ENCODE peak calls at places on chromosomes 4 and X, in four cellular contexts. One of them, this sample, is unnamed.
A peak's percentile ranks its signal among the peaks of the same experiment; 100 is the strongest.

GRCh38 chr4:111542056-111542455 is 603.2 kb upstream of the FAM241A start:
- DNase-seq in IMR-90: peak; percentile 13
- DNase-seq in lung: no peak
- DNase-seq in HL-60: no peak
- DNase-seq in this sample: no peak

GRCh38 chr4:156190606-156191005 is 236.9 kb upstream of the CTSO start:
- DNase-seq in HL-60: no peak
- DNase-seq in IMR-90: peak; percentile 89
- DNase-seq in lung: no peak
- DNase-seq in this sample: no peak

GRCh38 chrX:150765782-150766350 is 72.7 kb downstream of the MTMR1 start:
- DNase-seq in lung: no peak
- DNase-seq in HL-60: no peak
- DNase-seq in IMR-90: no peak
- DNase-seq in this sample: no peak

GRCh38 chrX:49103637-49104036 is 19.9 kb downstream of the GPKOW start:
- DNase-seq in lung: no peak
- DNase-seq in IMR-90: no peak
- DNase-seq in HL-60: no peak
- DNase-seq in this sample: no peak

GRCh38 chr4:94032754-94033153 is 174.9 kb upstream of the SMARCAD1 start:
- DNase-seq in HL-60: no peak
- DNase-seq in IMR-90: no peak
- DNase-seq in lung: no peak
- DNase-seq in this sample: no peak

GRCh38 chr4:113809313-113809712 is 47.8 kb upstream of the CAMK2D start:
- DNase-seq in IMR-90: no peak
- DNase-seq in HL-60: no peak
- DNase-seq in lung: peak; percentile 54
- DNase-seq in this sample: no peak

GRCh38 chr4:156892695-156893211 is 78.8 kb downstream of the PDGFC start:
- DNase-seq in lung: no peak
- DNase-seq in HL-60: no peak
- DNase-seq in IMR-90: no peak
- DNase-seq in this sample: no peak

GRCh38 chr4:118281611-118282442 is 71.0 kb downstream of the PRSS12 start:
- DNase-seq in IMR-90: peak; percentile 63
- DNase-seq in HL-60: peak; percentile 7
- DNase-seq in lung: no peak
- DNase-seq in this sample: no peak

GRCh38 chr4:88029556-88029955 is 22.1 kb downstream of the PKD2 start:
- DNase-seq in lung: no peak
- DNase-seq in HL-60: no peak
- DNase-seq in IMR-90: peak; percentile 33
- DNase-seq in this sample: no peak

GRCh38 chr4:78057135-78057599 is at the start of gene FRAS1:
- DNase-seq in IMR-90: no peak
- DNase-seq in lung: no peak
- DNase-seq in HL-60: no peak
- DNase-seq in this sample: peak; percentile 80

GRCh38 chr4:123651536-123652175 is 255.1 kb downstream of the SPRY1 start:
- DNase-seq in lung: no peak
- DNase-seq in IMR-90: no peak
- DNase-seq in HL-60: no peak
- DNase-seq in this sample: no peak

GRCh38 chrX:130851569-130851968 is 51.4 kb downstream of the ENOX2 start:
- DNase-seq in IMR-90: no peak
- DNase-seq in HL-60: no peak
- DNase-seq in lung: no peak
- DNase-seq in this sample: no peak

GRCh38 chr4:57312296-57312695 is 202.1 kb upstream of the IGFBP7 start:
- DNase-seq in HL-60: no peak
- DNase-seq in IMR-90: no peak
- DNase-seq in lung: no peak
- DNase-seq in this sample: no peak

GRCh38 chr4:143133966-143134365 is 50.8 kb upstream of the USP38 start:
- DNase-seq in IMR-90: no peak
- DNase-seq in HL-60: no peak
- DNase-seq in lung: no peak
- DNase-seq in this sample: no peak

GRCh38 chr4:119099227-119099910 is 36.3 kb upstream of the MYOZ2 start:
- DNase-seq in lung: no peak
- DNase-seq in HL-60: no peak
- DNase-seq in IMR-90: peak; percentile 62
- DNase-seq in this sample: no peak

GRCh38 chr4:48815483-48815882 is 15.4 kb upstream of the OCIAD1 start:
- DNase-seq in lung: no peak
- DNase-seq in HL-60: no peak
- DNase-seq in IMR-90: no peak
- DNase-seq in this sample: no peak

GRCh38 chrX:331145-331771 is 12.7 kb upstream of the GTPBP6 start:
- DNase-seq in HL-60: no peak
- DNase-seq in lung: no peak
- DNase-seq in IMR-90: peak; percentile 28
- DNase-seq in this sample: no peak

GRCh38 chr4:53651142-53651720 is 59.9 kb upstream of the LNX1 start:
- DNase-seq in HL-60: no peak
- DNase-seq in lung: no peak
- DNase-seq in IMR-90: peak; percentile 21
- DNase-seq in this sample: no peak

GRCh38 chr4:98448923-98449322 is 187.7 kb downstream of the RAP1GDS1 start:
- DNase-seq in IMR-90: no peak
- DNase-seq in lung: no peak
- DNase-seq in HL-60: no peak
- DNase-seq in this sample: no peak

GRCh38 chrX:25003066-25003849 is 12.5 kb downstream of the ARX start:
- DNase-seq in HL-60: no peak
- DNase-seq in lung: no peak
- DNase-seq in IMR-90: no peak
- DNase-seq in this sample: no peak

GRCh38 chrX:154443479-154443910 is 446 bp upstream of the FAM50A start:
- DNase-seq in lung: no peak
- DNase-seq in IMR-90: no peak
- DNase-seq in HL-60: no peak
- DNase-seq in this sample: no peak

GRCh38 chr4:11313157-11313943 is 115.3 kb downstream of the HS3ST1 start:
- DNase-seq in IMR-90: no peak
- DNase-seq in HL-60: no peak
- DNase-seq in lung: no peak
- DNase-seq in this sample: no peak

GRCh38 chrX:43813898-43814297 is 68.4 kb downstream of the MAOB start:
- DNase-seq in lung: no peak
- DNase-seq in IMR-90: no peak
- DNase-seq in HL-60: no peak
- DNase-seq in this sample: no peak

GRCh38 chr4:98290511-98290910 is 29.3 kb downstream of the RAP1GDS1 start:
- DNase-seq in lung: no peak
- DNase-seq in HL-60: no peak
- DNase-seq in IMR-90: peak; percentile 77
- DNase-seq in this sample: no peak

GRCh38 chr4:112509243-112510190 is 6.5 kb downstream of the NEUROG2 start:
- DNase-seq in HL-60: no peak
- DNase-seq in lung: no peak
- DNase-seq in IMR-90: peak; percentile 20
- DNase-seq in this sample: no peak

GRCh38 chr4:42397635-42398447 is 553 bp downstream of the SHISA3 start:
- DNase-seq in HL-60: no peak
- DNase-seq in lung: no peak
- DNase-seq in IMR-90: peak; percentile 12
- DNase-seq in this sample: no peak

GRCh38 chrX:65034641-65035450 is 58.6 kb upstream of the ZC4H2 start:
- DNase-seq in HL-60: peak; percentile 33
- DNase-seq in lung: peak; percentile 63
- DNase-seq in IMR-90: peak; percentile 68
- DNase-seq in this sample: peak; percentile 84
- TF ChIP-seq CTCF in HL-60: no peak
- TF ChIP-seq CTCF in lung: peak; percentile 1
- TF ChIP-seq CTCF in IMR-90: peak; percentile 40
- TF ChIP-seq CTCF in this sample: peak; percentile 71

GRCh38 chrX:137432609-137433008 is 133.3 kb upstream of the ZIC3 start:
- DNase-seq in IMR-90: no peak
- DNase-seq in lung: no peak
- DNase-seq in HL-60: peak; percentile 1
- DNase-seq in this sample: no peak
- TF ChIP-seq CTCF in IMR-90: no peak
- TF ChIP-seq CTCF in lung: no peak
- TF ChIP-seq CTCF in HL-60: no peak
- TF ChIP-seq CTCF in this sample: peak; percentile 70

DNA sequence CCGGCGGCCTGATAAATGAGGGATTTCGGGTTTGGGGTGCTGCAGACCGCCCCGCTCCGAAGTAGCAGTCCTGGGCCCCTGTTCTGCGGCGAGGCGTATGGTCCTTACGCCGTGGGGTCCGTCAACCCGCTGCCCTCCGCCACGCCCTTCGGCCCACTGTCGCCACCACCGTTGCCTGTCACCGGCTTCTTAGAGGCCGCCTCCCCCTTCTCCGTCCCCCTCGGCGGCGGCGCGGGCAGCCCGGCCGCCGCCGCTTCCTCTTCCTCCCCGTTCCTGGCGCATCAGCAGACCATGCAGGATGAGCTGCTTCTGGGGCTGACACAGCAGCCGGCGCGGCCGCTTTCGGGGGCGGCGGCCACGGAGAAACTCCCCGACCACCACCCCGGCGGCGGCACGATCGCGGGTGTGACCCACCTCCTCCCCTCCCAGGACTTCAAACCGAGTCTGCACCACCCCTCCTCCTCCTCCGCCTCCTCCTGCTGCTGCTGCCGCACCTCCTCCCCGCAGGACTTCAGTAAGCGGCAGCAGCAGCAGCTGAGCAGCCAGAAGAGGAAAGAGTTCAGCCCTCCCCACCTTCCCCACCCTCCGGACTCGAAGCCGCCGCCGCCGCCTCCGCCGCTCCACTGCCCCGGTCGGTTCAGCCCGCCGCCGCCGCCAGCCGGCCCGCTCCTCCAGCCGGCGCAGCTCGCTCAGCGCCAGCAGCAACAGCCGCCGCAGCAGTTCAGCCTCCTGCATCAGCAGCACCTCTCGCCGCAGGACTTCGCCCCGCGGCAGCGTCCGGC is 569 bp downstream of the CPEB2 start:
- DNase-seq in HL-60: no peak
- DNase-seq in IMR-90: peak; percentile 87
- DNase-seq in lung: peak; percentile 80
- DNase-seq in this sample: peak; percentile 76
- TF ChIP-seq CTCF in HL-60: no peak
- TF ChIP-seq CTCF in IMR-90: no peak
- TF ChIP-seq CTCF in lung: no peak
- TF ChIP-seq CTCF in this sample: no peak

DNA sequence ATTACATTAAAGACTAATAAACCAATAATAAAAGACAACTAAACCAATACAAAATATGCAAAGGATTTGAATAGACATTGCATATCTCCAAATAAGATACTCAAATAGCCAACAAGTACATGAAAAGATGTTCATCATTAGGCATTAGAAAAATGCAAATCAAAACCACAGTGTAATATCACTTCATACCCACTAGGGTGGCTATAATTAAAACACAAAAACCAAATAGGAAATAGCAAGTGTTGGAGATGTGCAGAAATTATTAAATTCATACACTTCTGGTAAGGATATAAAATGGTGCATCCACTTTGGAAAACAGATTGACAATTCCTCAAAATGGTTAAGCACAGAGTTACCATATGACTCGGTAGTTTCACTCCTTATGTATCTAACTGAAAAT is 860.8 kb upstream of the DIAPH2 start:
- DNase-seq in IMR-90: no peak
- DNase-seq in HL-60: no peak
- DNase-seq in lung: no peak
- DNase-seq in this sample: no peak
- TF ChIP-seq CTCF in IMR-90: no peak
- TF ChIP-seq CTCF in HL-60: no peak
- TF ChIP-seq CTCF in lung: no peak
- TF ChIP-seq CTCF in this sample: peak; percentile 68

This sample was measured in type B pancreatic cell.